ENCODE peak calls at places on chromosome 12, in nine cellular contexts. O is GM23338, S is lung, E is upper lobe of right lung, W is IMR-90, B is osteoblast, K is adrenal gland, J is dorsolateral prefrontal cortex, Q is transverse colon. P is an unnamed sample.

GRCh38 chr12:128266086-128266485 is 884 bp upstream of the TMEM132C start:
- DNase-seq in O (no peak), S (no peak), E (no peak), W (no peak), B (no peak), K (no peak), J (no peak), Q (no peak), P (no peak)

GRCh38 chr12:31651893-31652521 is 7.5 kb upstream of the ETFBKMT start:
- DNase-seq in O (no peak), S (no peak), E (no peak), W (no peak), B (no peak), K (peak), J (no peak), Q (no peak), P (no peak)

GRCh38 chr12:31001581-31002360 is 71.9 kb upstream of the DDX11 start:
- DNase-seq in O (no peak), S (no peak), E (peak), W (no peak), B (peak), K (no peak), J (no peak), Q (no peak), P (no peak)

GRCh38 chr12:44875417-44875953 is 630 bp downstream of the NELL2 start:
- DNase-seq in O (peak), S (no peak), E (peak), W (no peak), B (no peak), K (no peak), J (no peak), Q (no peak), P (no peak)

GRCh38 chr12:23895792-23896218 is 53.7 kb downstream of the SOX5 start:
- DNase-seq in O (peak), S (no peak), E (no peak), W (no peak), B (no peak), K (no peak), J (no peak), Q (no peak), P (no peak)

GRCh38 chr12:72264548-72265175 is 7.5 kb upstream of the TRHDE start:
- DNase-seq in O (peak), S (no peak), E (no peak), W (peak), B (no peak), K (no peak), J (no peak), Q (no peak), P (no peak)

GRCh38 chr12:180445-180844 is 33.5 kb downstream of the SLC6A12 start:
- DNase-seq in O (no peak), S (no peak), E (peak), W (peak), B (no peak), K (peak), J (no peak), Q (peak), P (peak)

GRCh38 chr12:754871-755562 is 2.6 kb downstream of the WNK1 start:
- DNase-seq in O (peak), S (no peak), E (no peak), W (peak), B (peak), K (no peak), J (no peak), Q (no peak), P (peak)

GRCh38 chr12:95622879-95623278 is 71.6 kb upstream of the USP44 start:
- DNase-seq in O (no peak), S (no peak), E (no peak), W (no peak), B (no peak), K (no peak), J (no peak), Q (no peak), P (no peak)

GRCh38 chr12:64670856-64671639 is 60.8 kb downstream of the RASSF3 start:
- DNase-seq in O (no peak), S (peak), E (no peak), W (peak), B (peak), K (peak), J (no peak), Q (peak), P (peak)

GRCh38 chr12:5622280-5622679 is 190.4 kb downstream of the NTF3 start:
- DNase-seq in O (no peak), S (no peak), E (no peak), W (no peak), B (no peak), K (no peak), J (no peak), Q (no peak), P (no peak)

GRCh38 chr12:42326466-42327226 is 679 bp downstream of the PPHLN1 start:
- DNase-seq in O (no peak), S (no peak), E (no peak), W (peak), B (peak), K (no peak), J (no peak), Q (peak), P (peak)

GRCh38 chr12:109714141-109714912 is 702 bp downstream of the FAM222A start:
- DNase-seq in O (peak), S (peak), E (peak), W (peak), B (peak), K (peak), J (peak), Q (peak), P (no peak)

GRCh38 chr12:132700212-132700913 is 10.3 kb upstream of the PGAM5 start:
- DNase-seq in O (no peak), S (no peak), E (no peak), W (peak), B (peak), K (no peak), J (no peak), Q (no peak), P (peak)

GRCh38 chr12:8034802-8035201 is 2.3 kb downstream of the FOXJ2 start:
- DNase-seq in O (no peak), S (no peak), E (no peak), W (no peak), B (no peak), K (no peak), J (no peak), Q (no peak), P (no peak)

GRCh38 chr12:8031872-8032241 is 659 bp upstream of the FOXJ2 start:
- DNase-seq in O (no peak), S (no peak), E (no peak), W (no peak), B (no peak), K (no peak), J (no peak), Q (no peak), P (no peak)

GRCh38 chr12:8030189-8030588 is 2.3 kb upstream of the FOXJ2 start:
- DNase-seq in O (no peak), S (no peak), E (no peak), W (no peak), B (no peak), K (no peak), J (no peak), Q (no peak), P (no peak)

GRCh38 chr12:8033153-8034044 is 883 bp downstream of the FOXJ2 start:
- DNase-seq in O (peak), S (peak), E (no peak), W (peak), B (peak), K (peak), J (peak), Q (peak), P (no peak)

DNA sequence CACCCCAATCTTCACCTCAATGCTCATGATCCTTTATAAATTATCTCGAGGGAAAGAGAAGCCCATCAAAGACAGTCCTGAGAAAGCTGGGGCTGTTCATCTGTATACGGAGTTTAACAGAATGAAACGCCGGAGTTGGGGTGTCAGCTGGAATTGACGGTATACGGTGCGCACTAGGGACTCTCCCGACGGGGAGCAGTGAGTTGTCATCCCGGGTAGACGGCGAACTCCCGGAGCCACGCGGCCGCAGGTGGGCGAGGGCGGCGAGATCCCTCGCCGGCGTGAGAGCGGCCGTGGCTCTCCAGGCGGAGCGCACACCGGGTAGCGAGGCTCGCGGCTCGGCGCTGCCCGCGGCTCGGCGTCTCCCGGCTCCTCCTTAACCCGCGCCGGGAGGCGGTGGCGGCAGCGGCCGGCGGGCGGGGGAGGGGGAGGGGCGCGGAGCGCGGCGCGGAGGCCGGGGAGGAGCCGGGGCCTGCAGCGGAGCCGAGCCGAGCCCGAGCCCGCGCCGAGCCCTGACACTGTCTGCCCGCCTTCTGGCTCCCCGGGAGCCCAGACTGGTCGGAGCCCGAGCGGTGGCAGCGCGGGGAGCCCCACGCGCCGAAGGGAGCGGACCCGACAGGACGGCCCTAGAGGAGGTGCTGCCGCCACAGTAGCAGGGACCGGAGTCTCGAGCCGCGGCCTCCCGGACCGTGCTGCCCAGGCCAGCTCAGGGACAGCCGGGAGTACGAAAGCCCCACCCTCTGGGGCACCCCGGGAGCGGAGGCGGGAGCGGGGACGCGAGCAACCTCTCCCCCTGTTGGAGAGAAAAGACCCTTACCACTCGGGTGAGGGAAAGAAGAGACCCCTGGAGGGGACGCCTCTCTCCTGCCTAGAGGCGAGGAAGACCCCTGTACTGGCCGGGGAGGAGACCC is at the start of gene FOXJ2:
- DNase-seq in O (peak), S (peak), E (peak), W (peak), B (peak), K (peak), J (peak), Q (peak), P (peak)
- TF ChIP-seq CTCF in O (peak), S (no peak), E (no peak), W (no peak), B (no peak), K (no peak), J (no peak), Q (no peak), P (no peak)

DNA sequence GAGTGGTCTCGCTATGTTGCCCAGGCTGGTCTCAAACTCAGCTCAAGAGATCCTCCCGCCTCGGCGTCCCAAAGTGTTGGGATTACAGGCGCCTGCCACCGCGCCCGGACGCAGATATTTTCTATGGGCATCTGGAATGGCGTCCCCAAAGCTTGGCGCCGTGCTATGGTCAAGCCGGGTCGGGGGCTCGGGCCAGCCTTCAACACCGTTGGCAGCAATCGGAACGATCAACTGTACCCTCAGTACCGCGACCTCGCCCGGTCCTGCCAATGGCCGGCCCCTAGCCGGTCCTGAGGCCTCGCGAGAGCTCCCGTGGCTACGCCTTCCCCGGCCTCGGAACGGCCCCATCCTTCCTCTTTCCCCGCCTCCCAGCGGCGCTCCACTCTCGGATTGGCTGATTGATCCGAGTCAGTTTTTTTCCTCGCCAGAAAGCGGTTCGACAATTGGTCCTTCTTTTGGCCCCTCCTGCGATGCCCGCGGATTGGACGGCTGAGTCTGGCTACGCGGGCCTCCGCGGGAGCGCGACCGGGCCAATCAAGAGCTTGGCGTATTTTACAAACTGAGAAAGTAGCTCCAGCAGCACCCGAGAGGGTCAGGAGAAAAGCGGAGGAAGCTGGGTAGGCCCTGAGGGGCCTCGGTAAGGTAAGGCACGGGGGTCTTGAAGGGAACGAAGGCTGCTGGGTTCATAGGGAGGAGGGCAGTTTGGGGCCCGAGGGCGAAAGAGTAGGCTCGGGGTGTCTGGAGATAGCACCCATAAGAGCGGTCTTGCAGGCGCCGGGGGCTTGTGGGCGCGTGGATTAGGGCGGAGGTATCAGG is at the start of gene TROAP:
- DNase-seq in O (peak), S (peak), E (peak), W (peak), B (peak), K (peak), J (peak), Q (peak), P (peak)
- H3K27ac ChIP-seq in O (no peak), S (peak), E (peak), W (peak), B (peak), K (no peak), J (no peak), Q (peak), P (peak)

GRCh38 chr12:83827860-83828259 is 1084.7 kb downstream of the SLC6A15 start:
- DNase-seq in O (peak), S (no peak), E (no peak), W (no peak), B (no peak), K (peak), J (no peak), Q (no peak), P (no peak)
- TF ChIP-seq CTCF in O (peak), S (no peak), E (no peak), W (no peak), B (no peak), K (peak), J (peak), Q (no peak), P (peak)

DNA sequence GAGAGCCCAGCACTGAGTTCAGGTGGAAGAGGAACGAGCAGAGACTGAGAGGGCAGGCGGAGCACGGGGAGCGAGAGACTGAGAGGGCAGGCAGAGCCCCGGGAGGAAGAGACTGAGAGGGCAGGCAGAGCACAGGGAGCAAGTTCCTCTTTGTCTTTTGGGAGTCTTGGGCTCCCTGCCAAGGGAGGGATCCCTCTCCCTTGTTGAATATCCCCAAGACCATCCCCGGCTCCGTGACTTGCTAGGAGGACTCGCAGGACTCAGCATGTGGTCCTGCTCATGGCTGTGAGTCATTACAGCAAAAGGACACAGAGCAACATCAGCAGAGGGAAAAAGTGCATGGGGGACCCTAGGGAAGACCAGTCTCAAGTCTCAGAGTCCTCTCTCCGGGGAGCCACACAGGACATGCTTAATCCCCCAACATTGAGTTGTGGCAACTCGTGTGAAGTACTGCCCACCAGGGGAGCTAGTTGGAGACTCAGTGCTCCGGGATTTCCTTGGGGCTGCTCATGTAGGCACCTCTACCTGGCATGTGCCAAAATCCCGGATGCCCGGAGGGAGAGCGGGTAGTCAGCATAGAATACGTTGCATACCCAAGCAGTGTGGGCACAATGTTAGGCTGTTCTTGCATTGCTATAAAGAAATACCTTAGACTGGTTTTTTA is 81.0 kb downstream of the CCDC92 start:
- DNase-seq in O (no peak), S (no peak), E (no peak), W (no peak), B (no peak), K (no peak), J (no peak), Q (no peak), P (peak)
- H3K27ac ChIP-seq in O (no peak), S (no peak), E (no peak), W (no peak), B (no peak), K (no peak), J (no peak), Q (no peak), P (no peak)

DNA sequence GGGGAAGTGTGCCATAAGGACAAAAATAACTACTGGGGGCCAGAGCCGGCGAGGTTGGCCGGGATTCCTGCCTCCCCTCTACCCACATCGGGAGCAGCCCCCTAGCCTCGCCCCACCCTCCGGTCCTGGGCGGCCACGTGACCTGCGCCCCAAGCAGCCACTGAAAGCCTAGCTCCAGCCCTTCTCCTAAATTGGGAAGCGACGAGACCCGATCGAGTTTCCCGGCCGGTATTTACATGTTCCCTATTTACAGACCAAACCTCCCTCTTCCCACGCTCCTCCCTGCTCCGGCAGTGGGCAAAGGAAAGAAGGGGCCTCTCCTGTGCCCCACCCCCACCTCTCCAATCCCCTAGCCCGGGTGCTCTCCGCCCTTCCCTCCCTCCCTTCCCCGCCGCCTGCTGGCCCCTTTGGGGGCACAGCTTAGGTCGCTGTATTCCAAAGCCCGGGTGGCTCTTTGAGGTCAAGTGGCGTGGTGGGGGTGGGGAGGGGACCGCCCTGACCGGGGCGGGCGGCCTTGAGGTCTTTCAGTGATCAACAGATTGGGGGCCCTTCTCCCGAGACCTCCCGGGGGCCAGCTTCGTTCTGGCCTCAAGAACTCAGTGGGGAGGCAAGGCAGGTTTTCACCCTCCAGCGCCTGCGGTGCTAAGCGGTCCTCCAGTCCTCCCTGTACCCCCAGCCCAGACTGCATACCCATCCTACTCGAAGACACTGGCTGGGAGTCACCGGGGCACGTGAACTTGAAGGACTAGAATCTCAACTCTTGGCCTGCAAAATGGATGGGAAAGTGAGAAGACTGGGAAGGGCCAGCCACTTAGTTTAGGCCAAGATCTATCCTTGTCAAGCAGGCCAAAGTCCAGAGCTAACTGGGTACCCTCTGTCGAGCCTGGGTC is 6.3 kb upstream of the CTDSP2 start:
- DNase-seq in O (peak), S (peak), E (peak), W (no peak), B (peak), K (no peak), J (no peak), Q (peak), P (no peak)
- TF ChIP-seq CTCF in O (peak), S (no peak), E (peak), W (no peak), B (no peak), K (no peak), J (no peak), Q (peak), P (peak)

GRCh38 chr12:21865846-21866245 is 75.4 kb downstream of the ABCC9 start:
- DNase-seq in O (no peak), S (no peak), E (no peak), W (no peak), B (no peak), K (no peak), J (no peak), Q (no peak), P (no peak)

GRCh38 chr12:21860128-21860527 is 81.1 kb downstream of the ABCC9 start:
- DNase-seq in O (no peak), S (no peak), E (no peak), W (no peak), B (no peak), K (no peak), J (no peak), Q (no peak), P (no peak)

DNA sequence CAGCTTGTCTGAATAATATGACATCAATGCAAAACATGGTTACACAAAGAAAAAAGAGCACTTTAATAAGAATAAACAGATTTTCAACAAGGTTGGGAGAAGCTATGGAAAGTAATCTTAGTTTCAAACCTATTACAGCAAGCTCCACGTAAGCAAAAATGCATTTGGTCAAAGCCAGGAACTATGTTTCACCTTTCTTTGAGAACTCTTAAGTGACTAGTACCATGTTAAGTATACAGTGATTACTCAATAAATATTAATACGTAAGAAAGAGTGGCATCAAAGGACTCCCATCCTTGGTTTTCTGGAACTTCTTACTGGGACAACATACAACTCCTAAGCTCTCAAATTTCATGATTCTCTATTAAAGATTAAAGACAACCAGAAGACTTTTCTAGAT is 80.7 kb downstream of the ABCC9 start:
- DNase-seq in O (no peak), S (no peak), E (no peak), W (no peak), B (no peak), K (no peak), J (no peak), Q (no peak), P (no peak)
- H3K27ac ChIP-seq in O (no peak), S (no peak), E (no peak), W (no peak), B (no peak), K (no peak), J (no peak), Q (no peak), P (no peak)

GRCh38 chr12:4117386-4118016 is 156.1 kb upstream of the CCND2 start:
- DNase-seq in O (no peak), S (peak), E (no peak), W (no peak), B (no peak), K (no peak), J (no peak), Q (peak), P (no peak)
- TF ChIP-seq CTCF in O (no peak), S (no peak), E (no peak), W (no peak), B (no peak), K (no peak), J (no peak), Q (no peak), P (no peak)

DNA sequence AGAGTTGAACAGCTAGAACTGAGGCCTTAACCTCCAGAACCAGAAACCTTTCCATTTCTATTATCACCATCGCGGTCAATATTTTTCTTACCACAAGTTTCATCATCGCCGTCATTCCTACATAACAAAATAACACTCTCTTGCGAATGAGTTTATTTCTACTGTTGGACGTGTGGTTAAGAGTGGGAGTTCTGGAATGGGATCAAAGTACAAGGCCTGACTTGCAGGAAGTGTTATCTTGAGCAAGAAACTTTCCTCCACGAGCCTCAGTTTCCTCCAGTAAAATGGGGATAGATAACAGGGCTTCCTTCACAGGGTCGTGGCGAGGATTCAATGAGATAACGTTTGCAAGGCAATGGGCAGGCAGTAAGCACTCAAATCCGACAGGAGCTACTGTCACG is 652 bp downstream of the SART3 start:
- DNase-seq in O (no peak), S (no peak), E (no peak), W (peak), B (peak), K (no peak), J (no peak), Q (no peak), P (peak)
- H3K27ac ChIP-seq in O (peak), S (peak), E (peak), W (peak), B (peak), K (no peak), J (peak), Q (peak), P (peak)